ENCODE peak calls at places on chromosomes 7 and 10, in six cellular contexts. F is mucosa of descending colon; Q is kidney epithelial cell; N is AG04449; P is CD8-positive, alpha-beta T cell; W is GM13977. B is an unnamed sample.

GRCh38 chr7:35646289-35647033 is 48.5 kb downstream of the HERPUD2 start:
- DNase-seq in F (no peak), Q (no peak), N (no peak), P (no peak), W (no peak), B (no peak)

GRCh38 chr10:4775808-4776207 is 50.2 kb upstream of the AKR1E2 start:
- DNase-seq in F (no peak), Q (no peak), N (peak; percentile 69), P (no peak), W (no peak), B (no peak)

GRCh38 chr10:58956926-58957325 is 219.5 kb upstream of the PHYHIPL start:
- DNase-seq in F (no peak), Q (no peak), N (no peak), P (no peak), W (no peak), B (no peak)

GRCh38 chr10:91712315-91712714 is 79.4 kb upstream of the PPP1R3C start:
- DNase-seq in F (no peak), Q (no peak), N (no peak), P (no peak), W (peak; percentile 24), B (no peak)

GRCh38 chr10:116763440-116763839 is 21.1 kb upstream of the HSPA12A start:
- DNase-seq in F (no peak), Q (no peak), N (no peak), P (no peak), W (no peak), B (no peak)

GRCh38 chr7:112757337-112757736 is 32.9 kb downstream of the TMEM168 start:
- DNase-seq in F (no peak), Q (no peak), N (no peak), P (no peak), W (no peak), B (no peak)

GRCh38 chr7:152597514-152597913 is 78.4 kb downstream of the XRCC2 start:
- DNase-seq in F (no peak), Q (no peak), N (no peak), P (no peak), W (no peak), B (no peak)

GRCh38 chr7:92158660-92159575 is 20.0 kb downstream of the LRRD1 start:
- DNase-seq in F (no peak), Q (no peak), N (peak; percentile 73), P (no peak), W (no peak), B (no peak)

GRCh38 chr7:29808075-29808786 is 1.9 kb downstream of the WIPF3 start:
- DNase-seq in F (no peak), Q (no peak), N (no peak), P (no peak), W (no peak), B (no peak)

GRCh38 chr10:30510184-30510931 is 76.4 kb downstream of the MAP3K8 start:
- DNase-seq in F (no peak), Q (no peak), N (no peak), P (no peak), W (peak; percentile 47), B (no peak)

GRCh38 chr7:133975130-133975529 is 152.0 kb upstream of the LRGUK start:
- DNase-seq in F (no peak), Q (no peak), N (peak; percentile 23), P (no peak), W (no peak), B (no peak)

GRCh38 chr10:89946106-89946505 is 244.7 kb downstream of the KIF20B start:
- DNase-seq in F (no peak), Q (no peak), N (no peak), P (no peak), W (no peak), B (no peak)

GRCh38 chr10:86536294-86536861 is 14.8 kb upstream of the WAPL start:
- DNase-seq in F (peak; percentile 51), Q (no peak), N (no peak), P (peak; percentile 37), W (peak; percentile 56), B (peak; percentile 37)

GRCh38 chr7:139580435-139580834 is 57.0 kb downstream of the CLEC2L start:
- DNase-seq in F (no peak), Q (no peak), N (no peak), P (no peak), W (no peak), B (no peak)

GRCh38 chr10:69043931-69044531 is 43.9 kb upstream of the SRGN start:
- DNase-seq in F (no peak), Q (no peak), N (no peak), P (no peak), W (peak; percentile 30), B (no peak)

GRCh38 chr7:151299530-151299929 is 42.1 kb upstream of the NUB1 start:
- DNase-seq in F (no peak), Q (no peak), N (no peak), P (no peak), W (no peak), B (no peak)

GRCh38 chr7:132705146-132705545 is 128.9 kb upstream of the PLXNA4 start:
- DNase-seq in F (no peak), Q (no peak), N (no peak), P (no peak), W (no peak), B (no peak)

GRCh38 chr7:79268730-79269129 is 184.7 kb downstream of the MAGI2 start:
- DNase-seq in F (no peak), Q (no peak), N (no peak), P (no peak), W (no peak), B (no peak)

GRCh38 chr7:91030680-91031079 is 233.6 kb upstream of the FZD1 start:
- DNase-seq in F (no peak), Q (no peak), N (no peak), P (no peak), W (no peak), B (no peak)

GRCh38 chr7:27688056-27688455 is 25.4 kb upstream of the HIBADH start:
- DNase-seq in F (no peak), Q (no peak), N (no peak), P (no peak), W (no peak), B (no peak)

GRCh38 chr10:43444897-43445466 is 8.1 kb downstream of the ZNF487 start:
- DNase-seq in F (no peak), Q (no peak), N (no peak), P (no peak), W (no peak), B (no peak)

DNA sequence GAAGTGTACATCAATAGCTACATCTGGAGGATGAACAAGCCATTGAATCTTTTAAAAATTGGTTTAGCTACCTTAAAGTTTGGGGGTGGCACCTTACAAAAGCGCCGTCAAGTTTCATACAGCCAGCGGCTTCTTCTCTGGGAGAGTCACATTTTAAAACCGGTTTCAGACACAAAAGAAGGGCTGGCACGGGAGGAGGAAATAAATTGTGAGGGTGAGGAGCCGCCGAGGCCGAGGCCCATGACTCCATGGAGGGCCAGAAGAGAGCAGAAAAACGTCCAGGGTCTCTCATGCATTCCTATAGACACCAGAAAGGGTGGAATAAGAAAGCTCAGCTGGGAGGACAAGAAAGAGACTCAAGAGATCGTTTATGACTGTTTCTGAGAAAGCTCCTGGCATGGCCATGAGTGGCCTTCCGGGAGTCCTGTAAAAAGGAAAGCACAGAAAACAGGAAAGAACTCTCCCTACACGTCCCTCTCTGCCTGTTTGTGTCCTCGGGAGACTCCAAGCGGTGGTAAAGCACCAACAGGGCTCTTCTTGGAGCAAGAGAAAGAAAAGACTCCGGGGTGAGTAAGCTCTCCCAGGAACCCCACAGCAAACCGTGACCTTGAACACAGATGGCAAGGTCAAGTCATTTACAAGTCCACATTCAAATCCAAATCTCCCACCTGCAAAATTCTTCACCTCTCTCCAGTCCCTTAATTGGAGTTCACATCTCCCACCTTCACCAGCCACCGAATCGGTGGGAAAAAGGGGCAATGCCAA is 1.8 kb downstream of the FRAT2 start:
- DNase-seq in F (peak; percentile 55), Q (peak; percentile 51), N (no peak), P (no peak), W (no peak), B (no peak)
- TF ChIP-seq CTCF in F (no peak), Q (peak; percentile 55), N (peak; percentile 54), P (no peak), W (no peak), B (no peak)

GRCh38 chr10:93597075-93597599 is 3.9 kb downstream of the RBP4 start:
- DNase-seq in F (no peak), Q (no peak), N (no peak), P (no peak), W (no peak), B (no peak)

GRCh38 chr10:93598157-93598556 is 2.9 kb downstream of the RBP4 start:
- DNase-seq in F (no peak), Q (no peak), N (no peak), P (no peak), W (no peak), B (no peak)

GRCh38 chr10:93595378-93596288 is 5.4 kb downstream of the RBP4 start:
- DNase-seq in F (no peak), Q (no peak), N (no peak), P (no peak), W (no peak), B (no peak)

GRCh38 chr10:93594518-93594917 is 6.5 kb downstream of the RBP4 start:
- DNase-seq in F (no peak), Q (no peak), N (no peak), P (no peak), W (no peak), B (peak; percentile 34)

GRCh38 chr10:93596539-93596938 is 4.5 kb downstream of the RBP4 start:
- DNase-seq in F (no peak), Q (no peak), N (no peak), P (no peak), W (no peak), B (no peak)
- TF ChIP-seq CTCF in F (no peak), Q (no peak), N (no peak), P (no peak), W (peak; percentile 12), B (no peak)

DNA sequence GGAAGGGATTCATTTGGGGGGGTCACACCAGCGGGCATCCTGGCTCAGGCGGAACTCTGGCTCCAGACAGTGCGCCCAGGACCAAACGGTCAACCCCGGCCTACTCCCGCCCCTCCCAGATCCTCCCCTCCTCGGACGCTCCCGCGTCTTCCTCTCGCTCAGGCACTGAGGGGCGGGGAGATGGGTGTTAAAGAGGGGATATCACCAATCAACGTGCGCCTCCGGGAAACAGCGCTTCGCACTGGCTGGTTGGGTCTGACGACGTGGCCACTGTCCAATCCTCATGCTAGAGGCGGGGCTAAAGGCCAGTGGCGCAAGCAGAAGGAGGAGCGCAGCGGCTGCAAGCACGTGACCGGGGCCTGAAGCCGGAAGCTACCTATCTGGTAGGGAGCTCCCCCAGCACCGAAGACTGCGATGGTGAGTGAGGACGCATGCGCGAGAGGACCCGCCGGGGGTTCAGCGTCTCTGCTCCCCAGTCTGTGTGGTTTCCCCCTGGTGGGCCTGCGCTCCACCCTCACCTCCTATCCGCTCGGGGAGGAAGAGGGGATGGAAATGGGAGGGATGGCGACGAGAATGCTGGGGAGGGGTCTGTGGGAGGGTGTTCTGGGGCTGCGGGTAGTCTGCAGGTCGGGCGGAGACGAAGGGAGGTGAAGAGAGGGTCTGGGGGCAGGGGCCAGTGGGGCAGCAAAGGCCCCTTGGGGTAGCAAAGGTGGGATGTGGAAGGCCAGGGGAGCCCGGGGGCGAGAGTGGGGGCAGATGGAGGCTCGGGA is at the start of gene LAMTOR4:
- DNase-seq in F (peak; percentile 98), Q (peak; percentile 97), N (peak; percentile 94), P (peak; percentile 96), W (peak; percentile 97), B (peak; percentile 95)
- TF ChIP-seq CTCF in F (no peak), Q (no peak), N (no peak), P (no peak), W (no peak), B (no peak)

DNA sequence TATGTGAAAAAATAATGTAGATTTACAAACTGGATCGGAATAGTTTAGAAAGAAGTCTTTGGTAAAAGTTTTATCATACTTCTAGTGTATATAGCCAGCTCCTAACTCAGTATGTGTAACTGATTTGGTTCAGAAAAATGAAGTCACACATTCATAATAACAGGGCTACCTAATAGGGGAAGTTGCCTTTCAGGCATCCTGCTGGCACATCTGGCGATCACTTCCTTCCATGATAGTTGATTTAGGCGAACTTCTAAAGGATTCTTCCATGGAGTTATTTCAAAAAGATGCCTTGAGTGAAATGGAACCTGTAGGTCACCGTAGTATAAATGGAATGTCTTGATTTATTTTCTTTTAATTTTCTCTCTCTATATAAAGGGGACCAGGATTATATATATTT is 69.1 kb downstream of the SHH start:
- DNase-seq in F (no peak), Q (no peak), N (no peak), P (no peak), W (no peak), B (no peak)
- TF ChIP-seq CTCF in F (no peak), Q (no peak), N (no peak), P (no peak), W (no peak), B (no peak)